ENCODE peak calls at places on chromosomes 11 and 22, in four cellular contexts. H is caudate nucleus, Y is cardiac muscle cell, I is choroid plexus epithelial cell. L is an unnamed sample.

GRCh38 chr11:35802672-35803071 is 140.1 kb downstream of the TRIM44 start:
- DNase-seq in H (no peak), Y (no peak), I (no peak), L (no peak)

GRCh38 chr11:78000193-78000592 is 5.7 kb upstream of the INTS4 start:
- DNase-seq in H (peak), Y (peak), I (peak), L (peak)

GRCh38 chr11:72378704-72379383 is 55.5 kb downstream of the CLPB start:
- DNase-seq in H (no peak), Y (no peak), I (peak), L (peak)

GRCh38 chr22:30649430-30650007 is 13.9 kb downstream of the SLC35E4 start:
- DNase-seq in H (no peak), Y (no peak), I (peak), L (peak)

GRCh38 chr11:123382555-123383074 is 47.5 kb upstream of the GRAMD1B start:
- DNase-seq in H (no peak), Y (no peak), I (no peak), L (no peak)

GRCh38 chr11:114326776-114327175 is 30.6 kb downstream of the NNMT start:
- DNase-seq in H (no peak), Y (no peak), I (no peak), L (no peak)

GRCh38 chr11:13889566-13890214 is 72.8 kb upstream of the SPON1 start:
- DNase-seq in H (no peak), Y (no peak), I (no peak), L (no peak)

GRCh38 chr11:58866788-58867187 is 22.3 kb upstream of the GLYATL2 start:
- DNase-seq in H (no peak), Y (no peak), I (no peak), L (no peak)

GRCh38 chr22:36469094-36469710 is 12.2 kb downstream of the TXN2 start:
- DNase-seq in H (no peak), Y (no peak), I (no peak), L (peak)

GRCh38 chr11:125443767-125444311 is 52.2 kb downstream of the FEZ1 start:
- DNase-seq in H (peak), Y (peak), I (no peak), L (no peak)

GRCh38 chr11:92316410-92316809 is 91.8 kb downstream of the FAT3 start:
- DNase-seq in H (no peak), Y (no peak), I (no peak), L (no peak)

GRCh38 chr11:536841-537621 is at the start of gene LRRC56:
- DNase-seq in H (peak), Y (peak), I (peak), L (peak)

GRCh38 chr22:19223110-19223509 is 44.6 kb upstream of the SLC25A1 start:
- DNase-seq in H (no peak), Y (no peak), I (no peak), L (no peak)

GRCh38 chr11:120643254-120643653 is 131.7 kb downstream of the GRIK4 start:
- DNase-seq in H (no peak), Y (no peak), I (no peak), L (no peak)

GRCh38 chr11:69435161-69435990 is 46.1 kb upstream of the LINC01488 start:
- DNase-seq in H (no peak), Y (no peak), I (no peak), L (no peak)

L was measured in astrocyte of the spinal cord.